ENCODE peak calls at places on chromosomes 4 and X, in five cellular contexts. J is endothelial cell of umbilical vein, X is SK-N-SH, H is HCT116, L is GM12878. I is an unnamed sample.

GRCh38 chr4:6092131-6092530 is 73.9 kb upstream of the C4orf50 start:
- DNase-seq in H (no peak), X (no peak), J (no peak), L (no peak), I (peak; percentile 59)

GRCh38 chr4:112219826-112220366 is 11.7 kb upstream of the AP1AR start:
- DNase-seq in J (no peak), X (no peak), L (no peak), H (no peak), I (no peak)

GRCh38 chrX:9614016-9614415 is 149.2 kb downstream of the TBL1X start:
- DNase-seq in X (no peak), H (no peak), J (no peak), L (no peak), I (no peak)

GRCh38 chrX:50680990-50681389 is 133.0 kb downstream of the SHROOM4 start:
- DNase-seq in J (peak; percentile 63), H (no peak), L (no peak), X (peak; percentile 6), I (peak; percentile 56)

GRCh38 chr4:76074468-76074867 is at the start of gene ART3:
- DNase-seq in L (no peak), H (no peak), J (no peak), X (no peak), I (peak; percentile 27)

GRCh38 chr4:2743518-2744445 is 12.4 kb downstream of the TNIP2 start:
- DNase-seq in H (no peak), L (no peak), X (no peak), J (no peak), I (no peak)

GRCh38 chr4:124322234-124322831 is 390.2 kb downstream of the ANKRD50 start:
- DNase-seq in X (peak; percentile 25), H (peak; percentile 8), J (peak; percentile 56), L (no peak), I (peak; percentile 54)

GRCh38 chr4:87069037-87069742 is 134.4 kb downstream of the AFF1 start:
- DNase-seq in L (no peak), J (no peak), X (no peak), H (no peak), I (no peak)

GRCh38 chr4:151690164-151690856 is 70.5 kb downstream of the GATB start:
- DNase-seq in H (no peak), X (peak; percentile 39), J (peak; percentile 75), L (no peak), I (no peak)

GRCh38 chr4:53717064-53717549 is 125.8 kb upstream of the LNX1 start:
- DNase-seq in H (no peak), J (no peak), L (no peak), X (no peak), I (no peak)

GRCh38 chrX:143854006-143854405 is 29.9 kb upstream of the UBE2NL start:
- DNase-seq in H (no peak), L (no peak), X (no peak), J (no peak), I (no peak)

GRCh38 chr4:13968723-13969122 is 341.2 kb upstream of the BOD1L1 start:
- DNase-seq in J (no peak), H (no peak), L (no peak), X (no peak), I (no peak)

GRCh38 chr4:118774989-118775388 is 60.9 kb downstream of the SEC24D start:
- DNase-seq in J (peak; percentile 45), H (no peak), X (no peak), L (no peak), I (no peak)

GRCh38 chr4:147678796-147679549 is 5.0 kb downstream of the PRMT9 start:
- DNase-seq in X (no peak), H (peak; percentile 41), J (no peak), L (no peak), I (peak; percentile 86)

GRCh38 chr4:2141762-2142520 is 82.8 kb downstream of the NAT8L start:
- DNase-seq in X (no peak), L (no peak), H (no peak), J (no peak), I (peak; percentile 58)

GRCh38 chr4:56323386-56323785 is 63.9 kb downstream of the AASDH start:
- DNase-seq in H (no peak), X (no peak), L (no peak), J (no peak), I (no peak)

GRCh38 chr4:118950929-118951570 is 62.4 kb downstream of the SYNPO2 start:
- DNase-seq in H (no peak), L (no peak), J (no peak), X (no peak), I (no peak)

GRCh38 chrX:65493431-65493830 is 41.2 kb downstream of the LAS1L start:
- DNase-seq in L (no peak), H (no peak), X (no peak), J (no peak), I (peak; percentile 22)

GRCh38 chrX:1150569-1151347 is 61.7 kb downstream of the CRLF2 start:
- DNase-seq in X (no peak), H (no peak), L (no peak), J (no peak), I (no peak)

GRCh38 chr4:5365071-5366008 is 314.1 kb downstream of the STK32B start:
- DNase-seq in X (no peak), L (peak; percentile 7), H (peak; percentile 39), J (peak; percentile 47), I (peak; percentile 36)

GRCh38 chr4:6687947-6688878 is 5.5 kb upstream of the S100P start:
- DNase-seq in H (no peak), X (no peak), J (no peak), L (no peak), I (peak; percentile 45)

GRCh38 chr4:74203467-74203866 is 45.5 kb downstream of the MTHFD2L start:
- DNase-seq in L (no peak), H (no peak), J (no peak), X (no peak), I (no peak)

GRCh38 chrX:77519765-77520164 is 72.6 kb downstream of the FGF16 start:
- DNase-seq in J (no peak), X (no peak), H (no peak), L (no peak), I (no peak)

GRCh38 chr4:122542411-122543236 is 78.2 kb downstream of the IL21 start:
- DNase-seq in X (no peak), L (peak; percentile 37), H (no peak), J (peak; percentile 56), I (no peak)

GRCh38 chr4:1408418-1408817 is 2.2 kb upstream of the NKX1-1 start:
- DNase-seq in J (no peak), L (no peak), H (no peak), X (peak; percentile 65), I (peak; percentile 51)

GRCh38 chr4:139779653-139780052 is 114.0 kb downstream of the MGST2 start:
- DNase-seq in L (no peak), H (no peak), J (no peak), X (peak; percentile 78), I (no peak)

GRCh38 chr4:139782926-139783542 is 117.4 kb downstream of the MGST2 start:
- DNase-seq in L (no peak), H (no peak), X (no peak), J (no peak), I (no peak)

GRCh38 chr4:139785356-139785755 is 119.7 kb downstream of the MGST2 start:
- DNase-seq in X (no peak), J (no peak), H (no peak), L (no peak), I (no peak)

GRCh38 chr4:139786494-139787354 is 121.1 kb downstream of the MGST2 start:
- DNase-seq in X (peak; percentile 52), J (no peak), H (no peak), L (no peak), I (no peak)

DNA sequence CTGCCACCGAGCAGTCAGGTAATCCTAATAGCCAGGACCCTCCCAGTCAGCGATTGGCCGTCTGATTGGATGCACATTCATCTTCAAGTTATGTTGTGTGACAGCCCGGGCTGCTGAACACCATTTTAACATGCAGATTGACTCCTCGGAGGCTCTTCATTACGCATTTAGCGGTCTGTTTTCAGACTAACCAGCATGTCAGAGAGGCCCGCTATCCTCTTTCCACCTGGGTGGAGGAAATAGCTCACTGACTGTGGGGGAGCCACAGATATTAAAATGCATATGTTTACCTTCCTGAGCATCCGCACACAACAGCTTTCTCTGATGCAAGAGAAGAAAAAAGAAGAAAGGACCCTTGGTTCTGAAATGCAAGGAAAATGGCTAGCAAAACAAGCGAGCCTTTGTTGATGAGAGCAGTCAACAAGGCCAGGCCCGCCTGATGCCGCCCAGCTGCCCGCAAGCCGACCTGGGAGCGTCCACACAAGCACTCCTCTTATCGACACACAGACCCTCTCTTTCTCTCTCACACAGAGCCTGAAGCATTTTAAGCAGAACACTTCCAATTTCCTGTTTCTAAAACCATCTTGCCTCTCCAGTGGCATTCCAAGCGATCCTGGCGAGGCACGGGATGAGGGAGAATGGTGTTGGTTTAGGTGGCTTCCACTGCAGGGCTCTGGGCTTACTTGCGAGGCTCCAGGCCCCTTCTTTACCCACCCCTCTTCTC is 118.3 kb downstream of the MGST2 start:
- DNase-seq in J (no peak), X (peak; percentile 56), L (no peak), H (no peak), I (peak; percentile 50)
- H2AFZ ChIP-seq in J (no peak overlapping the region), X (no peak overlapping the region), L (no peak overlapping the region), H (no peak overlapping the region), I (peak overlapping the region; percentile 53)

GRCh38 chr4:168932138-168932537 is 77.9 kb downstream of the CBR4 start:
- DNase-seq in L (no peak), J (no peak), H (no peak), X (no peak), I (no peak)

GRCh38 chr4:168928346-168928745 is 81.7 kb downstream of the CBR4 start:
- DNase-seq in H (no peak), L (no peak), X (no peak), J (no peak), I (no peak)

GRCh38 chr4:168928875-168929274 is 81.2 kb downstream of the CBR4 start:
- DNase-seq in J (no peak), X (no peak), H (no peak), L (no peak), I (no peak)

GRCh38 chr4:168931215-168931650 is 78.8 kb downstream of the CBR4 start:
- DNase-seq in X (no peak), J (no peak), H (no peak), L (no peak), I (no peak)

GRCh38 chr4:168930413-168931196 is 79.5 kb downstream of the CBR4 start:
- DNase-seq in J (no peak), H (no peak), X (no peak), L (no peak), I (no peak)
- TF ChIP-seq POLR2AphosphoS5 in J (no peak), H (no peak), X (no peak), L (no peak), I (no peak)

GRCh38 chrX:122579521-122579920 is 604.6 kb upstream of the GRIA3 start:
- DNase-seq in J (no peak), X (no peak), H (no peak), L (no peak), I (no peak)
- H3K4me2 ChIP-seq in J (no peak overlapping the region), X (no peak overlapping the region), H (no peak overlapping the region), L (no peak overlapping the region), I (no peak overlapping the region)

GRCh38 chrX:8034058-8034457 is 106.8 kb upstream of the PNPLA4 start:
- DNase-seq in J (no peak), X (no peak), H (no peak), L (no peak), I (peak; percentile 41)

GRCh38 chrX:8042304-8042703 is 115.1 kb upstream of the PNPLA4 start:
- DNase-seq in L (no peak), H (no peak), X (peak; percentile 3), J (no peak), I (peak; percentile 40)

GRCh38 chrX:8036914-8037313 is 109.7 kb upstream of the PNPLA4 start:
- DNase-seq in X (no peak), L (no peak), H (no peak), J (no peak), I (no peak)

GRCh38 chrX:8033175-8033574 is 106.0 kb upstream of the PNPLA4 start:
- DNase-seq in H (no peak), X (no peak), L (no peak), J (no peak), I (no peak)

GRCh38 chrX:8037593-8038348 is 110.6 kb upstream of the PNPLA4 start:
- DNase-seq in L (no peak), X (no peak), J (no peak), H (no peak), I (peak; percentile 9)
- H2AFZ ChIP-seq in L (no peak overlapping the region), X (no peak overlapping the region), J (no peak overlapping the region), H (no peak overlapping the region), I (no peak overlapping the region)

I was measured in GM23338.